ENCODE peak calls at places on chromosomes 2 and 18, in ten cellular contexts. S, L, I, Q, O, Z, W, M, F and G are unnamed samples.

GRCh38 chr2:190468814-190469569 is 60.8 kb downstream of the MFSD6 start:
- DNase-seq in S (peak), L (no peak), I (peak), Q (no peak), O (no peak), Z (peak), W (no peak), M (peak), F (peak), G (peak)

GRCh38 chr18:79222790-79223189 is 153.6 kb downstream of the ATP9B start:
- DNase-seq in S (no peak), L (no peak), I (no peak), Q (no peak), O (no peak), Z (no peak), W (no peak), M (no peak), F (no peak), G (no peak)

GRCh38 chr2:16943279-16943958 is 277.8 kb upstream of the CYRIA start:
- DNase-seq in S (no peak), L (no peak), I (no peak), Q (no peak), O (no peak), Z (no peak), W (no peak), M (no peak), F (no peak), G (no peak)

GRCh38 chr2:101106453-101107181 is 44.6 kb downstream of the TBC1D8 start:
- DNase-seq in S (peak), L (no peak), I (no peak), Q (no peak), O (no peak), Z (no peak), W (no peak), M (peak), F (peak), G (no peak)

GRCh38 chr2:178194600-178195389 is 483 bp downstream of the OSBPL6 start:
- DNase-seq in S (peak), L (peak), I (peak), Q (peak), O (peak), Z (peak), W (no peak), M (no peak), F (peak), G (peak)

GRCh38 chr2:12081481-12082210 is 335.2 kb downstream of the LPIN1 start:
- DNase-seq in S (no peak), L (no peak), I (peak), Q (no peak), O (no peak), Z (no peak), W (no peak), M (no peak), F (no peak), G (no peak)

GRCh38 chr2:128809256-128809636 is 490.6 kb upstream of the HS6ST1 start:
- DNase-seq in S (no peak), L (no peak), I (peak), Q (no peak), O (no peak), Z (no peak), W (no peak), M (no peak), F (peak), G (peak)

GRCh38 chr2:232937278-232937906 is 67.3 kb downstream of the SNORC start:
- DNase-seq in S (peak), L (no peak), I (peak), Q (no peak), O (no peak), Z (no peak), W (no peak), M (peak), F (peak), G (peak)

GRCh38 chr2:98508690-98509054 is 64.0 kb downstream of the INPP4A start:
- DNase-seq in S (peak), L (no peak), I (no peak), Q (no peak), O (no peak), Z (no peak), W (no peak), M (no peak), F (peak), G (peak)

GRCh38 chr18:75407468-75408437 is 19.8 kb downstream of the SMIM21 start:
- DNase-seq in S (peak), L (peak), I (peak), Q (peak), O (peak), Z (no peak), W (peak), M (no peak), F (peak), G (peak)

GRCh38 chr18:5851998-5852397 is 43.3 kb downstream of the TMEM200C start:
- DNase-seq in S (peak), L (no peak), I (peak), Q (peak), O (no peak), Z (no peak), W (no peak), M (no peak), F (no peak), G (no peak)

GRCh38 chr2:2828774-2829368 is 497.8 kb upstream of the MYT1L start:
- DNase-seq in S (no peak), L (no peak), I (no peak), Q (no peak), O (no peak), Z (no peak), W (no peak), M (no peak), F (no peak), G (no peak)

GRCh38 chr18:76131738-76132137 is 363.3 kb downstream of the ZNF516 start:
- DNase-seq in S (no peak), L (no peak), I (no peak), Q (no peak), O (no peak), Z (no peak), W (no peak), M (no peak), F (no peak), G (peak)

GRCh38 chr2:96848264-96848663 is 4.4 kb upstream of the ANKRD23 start:
- DNase-seq in S (no peak), L (no peak), I (no peak), Q (no peak), O (no peak), Z (no peak), W (no peak), M (peak), F (no peak), G (no peak)
- H2AFZ ChIP-seq in S (no peak), L (no peak), I (no peak), Q (no peak), O (no peak), Z (no peak), W (no peak), M (no peak), F (no peak), G (no peak)

GRCh38 chr2:71704688-71705087 is 251.3 kb downstream of the DYSF start:
- DNase-seq in S (no peak), L (no peak), I (no peak), Q (no peak), O (no peak), Z (no peak), W (no peak), M (no peak), F (no peak), G (no peak)
- H3K4me3 ChIP-seq in S (no peak), L (no peak), I (no peak), Q (no peak), O (no peak), Z (no peak), W (no peak), M (no peak), F (no peak), G (no peak)

GRCh38 chr2:43268066-43268971 is 41.9 kb upstream of the ZFP36L2 start:
- DNase-seq in S (no peak), L (no peak), I (peak), Q (no peak), O (no peak), Z (no peak), W (no peak), M (no peak), F (no peak), G (peak)
- H3K27ac ChIP-seq in S (peak), L (no peak), I (peak), Q (no peak), O (no peak), Z (peak), W (no peak), M (no peak), F (peak), G (no peak)

GRCh38 chr2:219571311-219572236 is at the start of gene OBSL1:
- DNase-seq in S (peak), L (peak), I (peak), Q (peak), O (peak), Z (peak), W (no peak), M (peak), F (peak), G (peak)

GRCh38 chr2:219573166-219573565 is 1.1 kb downstream of the INHA start:
- DNase-seq in S (no peak), L (no peak), I (no peak), Q (no peak), O (no peak), Z (no peak), W (no peak), M (no peak), F (no peak), G (no peak)

GRCh38 chr2:219570194-219570923 is 980 bp downstream of the OBSL1 start:
- DNase-seq in S (peak), L (peak), I (peak), Q (peak), O (peak), Z (peak), W (no peak), M (no peak), F (peak), G (peak)

GRCh38 chr2:219570924-219571310 is 422 bp downstream of the OBSL1 start:
- DNase-seq in S (peak), L (no peak), I (peak), Q (no peak), O (peak), Z (no peak), W (no peak), M (no peak), F (peak), G (peak)

GRCh38 chr2:219572237-219573001 is at the start of gene INHA:
- DNase-seq in S (no peak), L (no peak), I (no peak), Q (no peak), O (no peak), Z (no peak), W (no peak), M (no peak), F (no peak), G (no peak)
- H2AFZ ChIP-seq in S (peak), L (peak), I (peak), Q (peak), O (peak), Z (peak), W (no peak), M (no peak), F (peak), G (peak)

GRCh38 chr2:182358601-182359000 is 68.2 kb downstream of the PDE1A start:
- DNase-seq in S (no peak), L (no peak), I (no peak), Q (no peak), O (no peak), Z (no peak), W (no peak), M (no peak), F (no peak), G (no peak)

GRCh38 chr2:182361477-182361876 is 65.4 kb downstream of the PDE1A start:
- DNase-seq in S (no peak), L (no peak), I (no peak), Q (no peak), O (no peak), Z (no peak), W (no peak), M (no peak), F (no peak), G (no peak)

GRCh38 chr2:182359027-182360011 is 67.5 kb downstream of the PDE1A start:
- DNase-seq in S (peak), L (no peak), I (no peak), Q (no peak), O (no peak), Z (no peak), W (no peak), M (no peak), F (peak), G (no peak)

GRCh38 chr2:182360663-182361260 is 66.1 kb downstream of the PDE1A start:
- DNase-seq in S (no peak), L (no peak), I (no peak), Q (no peak), O (no peak), Z (no peak), W (no peak), M (no peak), F (no peak), G (no peak)

GRCh38 chr2:182360012-182360662 is 66.7 kb downstream of the PDE1A start:
- DNase-seq in S (peak), L (no peak), I (peak), Q (no peak), O (no peak), Z (no peak), W (no peak), M (no peak), F (peak), G (peak)
- H3K4me3 ChIP-seq in S (no peak), L (no peak), I (no peak), Q (no peak), O (no peak), Z (peak), W (no peak), M (no peak), F (no peak), G (no peak)

GRCh38 chr2:49836017-49836416 is 681.7 kb upstream of the FSHR start:
- DNase-seq in S (no peak), L (no peak), I (no peak), Q (no peak), O (no peak), Z (no peak), W (no peak), M (no peak), F (no peak), G (no peak)

GRCh38 chr2:49831698-49832367 is 677.5 kb upstream of the FSHR start:
- DNase-seq in S (no peak), L (no peak), I (no peak), Q (no peak), O (no peak), Z (no peak), W (no peak), M (no peak), F (no peak), G (no peak)

GRCh38 chr2:49832555-49832954 is 678.2 kb upstream of the FSHR start:
- DNase-seq in S (no peak), L (no peak), I (no peak), Q (no peak), O (no peak), Z (no peak), W (no peak), M (no peak), F (no peak), G (no peak)

GRCh38 chr2:49837894-49838293 is 683.6 kb upstream of the FSHR start:
- DNase-seq in S (no peak), L (no peak), I (no peak), Q (no peak), O (no peak), Z (no peak), W (no peak), M (no peak), F (no peak), G (no peak)

GRCh38 chr2:49834433-49834832 is 680.1 kb upstream of the FSHR start:
- DNase-seq in S (no peak), L (no peak), I (no peak), Q (no peak), O (peak), Z (no peak), W (no peak), M (no peak), F (no peak), G (no peak)
- H3K27ac ChIP-seq in S (no peak), L (no peak), I (no peak), Q (no peak), O (no peak), Z (no peak), W (no peak), M (no peak), F (no peak), G (no peak)

GRCh38 chr2:142938240-142938639 is 60.8 kb downstream of the KYNU start:
- DNase-seq in S (peak), L (no peak), I (no peak), Q (no peak), O (no peak), Z (no peak), W (no peak), M (no peak), F (no peak), G (no peak)
- H2AFZ ChIP-seq in S (no peak), L (no peak), I (no peak), Q (no peak), O (no peak), Z (no peak), W (no peak), M (no peak), F (no peak), G (peak)

GRCh38 chr2:75099521-75099922 is 99.8 kb downstream of the TACR1 start:
- DNase-seq in S (no peak), L (no peak), I (peak), Q (no peak), O (no peak), Z (no peak), W (no peak), M (no peak), F (no peak), G (peak)
- H3K4me3 ChIP-seq in S (no peak), L (no peak), I (peak), Q (no peak), O (no peak), Z (no peak), W (no peak), M (no peak), F (no peak), G (no peak)